ENCODE peak calls at places on chromosome 22, in five cellular contexts. W is HCT116, M is transverse colon, G is endothelial cell of umbilical vein, N is HepG2. F is an unnamed sample.

GRCh38 chr22:32475428-32476010 is 908 bp downstream of the FBXO7 start:
- DNase-seq in W (peak; percentile 8), M (peak; percentile 47), G (peak; percentile 83), N (no peak), F (peak; percentile 42)

GRCh38 chr22:49106136-49106930 is 721.3 kb downstream of the BRD1 start:
- DNase-seq in W (no peak), M (no peak), G (no peak), N (no peak), F (no peak)

GRCh38 chr22:45552017-45552411 is 49.3 kb downstream of the FBLN1 start:
- DNase-seq in W (no peak), M (no peak), G (no peak), N (no peak), F (no peak)

GRCh38 chr22:27810566-27810965 is 9.0 kb upstream of the MN1 start:
- DNase-seq in W (no peak), M (peak; percentile 47), G (no peak), N (peak; percentile 40), F (peak; percentile 27)

GRCh38 chr22:49512471-49512870 is 315.2 kb downstream of the BRD1 start:
- DNase-seq in W (no peak), M (no peak), G (no peak), N (no peak), F (no peak)

GRCh38 chr22:28229566-28230483 is 310.8 kb upstream of the PITPNB start:
- DNase-seq in W (no peak), M (no peak), G (no peak), N (no peak), F (no peak)

GRCh38 chr22:46042786-46043185 is 65.8 kb upstream of the WNT7B start:
- DNase-seq in W (no peak), M (no peak), G (no peak), N (no peak), F (no peak)

GRCh38 chr22:28711341-28711740 is 30.3 kb downstream of the CHEK2 start:
- DNase-seq in W (no peak), M (no peak), G (peak; percentile 60), N (no peak), F (no peak)

GRCh38 chr22:30605449-30606110 is 1.4 kb upstream of the TCN2 start:
- DNase-seq in W (peak; percentile 52), M (peak; percentile 78), G (peak; percentile 66), N (peak; percentile 44), F (peak; percentile 21)

GRCh38 chr22:47370448-47371262 is 608.2 kb downstream of the TBC1D22A start:
- DNase-seq in W (no peak), M (no peak), G (no peak), N (no peak), F (no peak)

GRCh38 chr22:27757928-27758525 is 43.5 kb downstream of the MN1 start:
- DNase-seq in W (no peak), M (no peak), G (no peak), N (no peak), F (no peak)

GRCh38 chr22:37240240-37240940 is 3.7 kb downstream of the RAC2 start:
- DNase-seq in W (no peak), M (peak; percentile 5), G (no peak), N (no peak), F (no peak)

DNA sequence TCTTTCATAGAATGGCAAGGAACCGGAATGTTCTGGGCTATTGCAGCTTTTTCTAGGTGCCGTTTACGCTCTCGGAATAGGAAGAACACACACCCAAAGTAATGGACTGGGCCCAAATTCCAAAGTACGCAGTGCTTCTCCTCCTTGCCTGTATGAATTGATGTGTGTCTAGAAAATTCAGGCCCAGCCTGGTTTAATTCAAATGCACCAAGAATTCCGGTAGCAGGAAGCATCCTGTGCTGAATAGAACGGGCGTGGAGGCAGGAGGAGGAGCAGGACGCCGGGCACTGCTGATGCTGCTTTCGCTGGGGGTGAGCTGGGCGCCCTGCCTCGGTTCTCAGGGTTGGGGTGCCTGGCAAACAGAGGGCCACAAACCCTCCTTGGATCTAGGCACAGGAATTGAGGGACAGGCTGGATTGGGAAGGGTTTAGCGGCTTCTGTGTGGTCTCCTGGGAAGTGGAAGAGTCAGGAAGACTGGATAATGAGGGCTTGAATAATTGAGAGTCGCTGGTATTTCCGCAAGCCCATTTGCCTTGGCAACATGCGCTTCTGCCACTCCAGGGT is 2.0 kb downstream of the PARVB start:
- DNase-seq in W (no peak), M (no peak), G (peak; percentile 68), N (no peak), F (no peak)
- TF ChIP-seq POLR2A in W (no peak), M (no peak), G (peak; percentile 66), N (no peak), F (no peak)

GRCh38 chr22:22893891-22894739 is 6.5 kb downstream of the IGLL5 start:
- DNase-seq in W (no peak), M (no peak), G (no peak), N (no peak), F (no peak)

GRCh38 chr22:22897036-22897435 is 9.4 kb downstream of the IGLL5 start:
- DNase-seq in W (no peak), M (no peak), G (no peak), N (no peak), F (no peak)

GRCh38 chr22:22894740-22895731 is 7.4 kb downstream of the IGLL5 start:
- DNase-seq in W (no peak), M (peak; percentile 11), G (no peak), N (no peak), F (no peak)

GRCh38 chr22:22896601-22897000 is 9.0 kb downstream of the IGLL5 start:
- DNase-seq in W (no peak), M (no peak), G (no peak), N (no peak), F (no peak)

GRCh38 chr22:22895776-22896445 is 8.3 kb downstream of the IGLL5 start:
- DNase-seq in W (no peak), M (no peak), G (no peak), N (no peak), F (no peak)
- TF ChIP-seq POLR2AphosphoS5 in W (no peak), M (no peak), G (no peak), N (no peak), F (no peak)

DNA sequence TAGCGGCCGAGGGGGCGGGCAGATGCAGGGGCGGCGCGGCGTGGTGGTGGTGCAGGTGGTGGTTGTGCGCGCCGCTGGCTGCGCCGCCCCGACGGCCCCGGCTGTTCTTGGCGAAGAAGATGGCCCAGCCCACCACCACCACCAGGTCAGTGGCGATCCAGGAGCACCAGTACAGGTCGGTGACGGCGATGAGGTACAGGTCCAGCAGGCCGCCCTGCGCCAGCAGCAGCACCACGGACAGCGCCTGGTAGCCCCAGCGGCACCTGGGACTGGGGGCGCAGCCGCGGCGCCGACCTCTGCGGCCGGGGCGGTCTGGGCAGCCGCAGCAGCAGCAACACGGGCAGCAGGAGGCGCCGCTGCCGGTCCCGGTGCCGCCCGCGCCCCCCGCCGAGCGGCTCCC is 879 bp downstream of the TMEM121B start:
- DNase-seq in W (no peak), M (peak; percentile 34), G (peak; percentile 31), N (no peak), F (peak; percentile 55)
- H3K4me3 ChIP-seq in W (no peak overlapping the region), M (peak overlapping the region; percentile 77), G (no peak overlapping the region), N (no peak overlapping the region), F (peak overlapping the region; percentile 56)

DNA sequence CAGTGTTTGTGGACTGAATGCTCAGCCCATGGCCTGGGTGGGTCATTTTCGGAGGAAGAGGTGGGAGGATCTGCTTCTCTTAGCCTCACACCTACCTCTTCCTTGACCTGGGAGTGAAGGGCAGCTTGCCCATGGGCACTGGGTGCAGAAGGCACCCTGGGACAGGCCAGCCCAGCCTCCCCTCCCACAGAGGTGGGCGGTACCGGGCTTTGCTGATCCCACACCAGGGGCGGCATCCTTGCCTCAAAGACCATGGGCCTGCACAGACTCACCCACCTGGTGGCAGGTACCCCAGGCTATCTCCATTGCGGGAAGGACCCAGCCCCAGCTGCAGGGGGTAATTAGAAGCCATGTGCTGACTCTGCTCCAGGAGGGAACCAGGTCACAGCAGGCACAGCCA is 1.5 kb upstream of the PNPLA5 start:
- DNase-seq in W (no peak), M (no peak), G (no peak), N (no peak), F (no peak)
- TF ChIP-seq POLR2A in W (no peak), M (no peak), G (no peak), N (no peak), F (no peak)

GRCh38 chr22:41353862-41354575 is 27.7 kb upstream of the TEF start:
- DNase-seq in W (no peak), M (no peak), G (no peak), N (no peak), F (no peak)

GRCh38 chr22:41351011-41351410 is 30.7 kb upstream of the TEF start:
- DNase-seq in W (no peak), M (no peak), G (no peak), N (no peak), F (no peak)

GRCh38 chr22:41350087-41350486 is 31.7 kb upstream of the TEF start:
- DNase-seq in W (no peak), M (peak; percentile 30), G (no peak), N (no peak), F (no peak)

GRCh38 chr22:41354979-41355378 is 26.8 kb upstream of the TEF start:
- DNase-seq in W (no peak), M (no peak), G (no peak), N (no peak), F (no peak)

DNA sequence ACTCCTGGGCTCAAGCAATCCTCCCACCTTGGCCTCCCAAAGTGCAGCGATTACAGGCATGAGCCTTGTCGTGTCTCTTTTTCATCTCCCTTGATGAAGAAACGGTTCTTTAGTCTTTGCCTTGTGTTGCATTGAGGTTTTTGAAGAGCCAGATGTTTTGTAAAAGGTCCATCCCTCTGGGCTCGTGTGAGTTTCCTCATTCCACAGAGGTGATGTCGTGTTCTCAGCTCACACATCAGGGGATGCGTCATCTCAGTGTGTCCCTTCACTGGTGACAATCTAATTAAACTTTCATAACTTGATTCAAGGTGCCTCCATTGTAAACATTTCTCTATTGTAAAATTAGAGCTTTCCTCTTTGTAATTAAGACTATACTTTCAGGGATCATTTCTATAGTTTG is 29.7 kb upstream of the TEF start:
- DNase-seq in W (peak; percentile 6), M (no peak), G (no peak), N (no peak), F (no peak)
- TF ChIP-seq POLR2AphosphoS5 in W (no peak), M (no peak), G (no peak), N (no peak), F (no peak)

GRCh38 chr22:17794726-17795125 is 20.5 kb upstream of the BID start:
- DNase-seq in W (no peak), M (no peak), G (no peak), N (no peak), F (no peak)

GRCh38 chr22:17797721-17798559 is 23.7 kb upstream of the BID start:
- DNase-seq in W (no peak), M (no peak), G (no peak), N (no peak), F (no peak)

GRCh38 chr22:17795143-17795542 is 20.9 kb upstream of the BID start:
- DNase-seq in W (no peak), M (no peak), G (no peak), N (no peak), F (no peak)

GRCh38 chr22:17795661-17796548 is 21.6 kb upstream of the BID start:
- DNase-seq in W (no peak), M (no peak), G (no peak), N (no peak), F (no peak)

DNA sequence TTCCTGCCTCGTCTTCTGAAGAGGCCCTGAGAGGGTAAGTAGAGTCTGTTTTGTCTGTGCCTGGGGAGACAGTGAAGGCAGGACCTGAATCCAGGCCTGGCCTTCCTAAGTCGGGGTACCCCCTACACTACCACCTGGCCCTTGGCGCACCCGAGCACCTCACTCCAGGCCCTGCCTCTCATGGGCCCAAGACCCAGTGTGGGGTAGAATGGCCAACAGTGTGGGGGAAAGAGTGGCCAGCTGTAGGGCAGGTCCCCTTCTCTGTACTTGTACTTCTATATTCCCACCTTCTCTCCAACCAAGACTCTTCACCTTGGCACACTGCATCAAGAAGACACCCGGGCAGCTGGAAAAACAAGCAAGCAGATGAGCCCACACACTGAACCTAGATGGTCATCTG is 22.4 kb upstream of the BID start:
- DNase-seq in W (no peak), M (no peak), G (no peak), N (no peak), F (no peak)
- H3K4me3 ChIP-seq in W (no peak overlapping the region), M (no peak overlapping the region), G (no peak overlapping the region), N (no peak overlapping the region), F (no peak overlapping the region)

F was measured in prostate gland.